ENCODE peak calls at places on chromosomes 7 and 10, in four cellular contexts. X is uterus, M is K562, B is thyroid gland. Q is an unnamed sample.

GRCh38 chr10:114902151-114902550 is 35.8 kb upstream of the TRUB1 start:
- DNase-seq in B (no peak), M (no peak), X (no peak), Q (no peak)

GRCh38 chr7:155229548-155230168 is 68.0 kb upstream of the INSIG1 start:
- DNase-seq in B (no peak), X (no peak), M (no peak), Q (no peak)

GRCh38 chr10:3757250-3757637 is 27.8 kb downstream of the KLF6 start:
- DNase-seq in B (no peak), X (no peak), M (no peak), Q (no peak)

GRCh38 chr10:17206210-17206709 is 4.8 kb upstream of the TRDMT1 start:
- DNase-seq in M (no peak), X (no peak), B (no peak), Q (no peak)

GRCh38 chr7:128056901-128057300 is 25.7 kb upstream of the LRRC4 start:
- DNase-seq in B (no peak), X (no peak), M (no peak), Q (no peak)

GRCh38 chr10:94198324-94198723 is 164.4 kb downstream of the NOC3L start:
- DNase-seq in X (no peak), M (no peak), B (no peak), Q (no peak)

GRCh38 chr10:84341983-84342382 is 13.6 kb downstream of the CCSER2 start:
- DNase-seq in M (no peak), X (no peak), B (no peak), Q (no peak)

GRCh38 chr10:44994752-44995530 is 5.8 kb upstream of the ZNF22 start:
- DNase-seq in M (no peak), B (peak), X (peak), Q (no peak)

GRCh38 chr10:96984512-96985225 is 152.6 kb downstream of the LCOR start:
- DNase-seq in B (no peak), X (no peak), M (no peak), Q (no peak)

GRCh38 chr10:96986200-96986856 is 154.2 kb downstream of the LCOR start:
- DNase-seq in M (no peak), X (no peak), B (no peak), Q (no peak)

GRCh38 chr10:96988421-96988820 is 156.3 kb downstream of the LCOR start:
- DNase-seq in M (no peak), B (no peak), X (no peak), Q (no peak)

GRCh38 chr10:96987141-96987841 is 155.2 kb downstream of the LCOR start:
- DNase-seq in X (no peak), M (no peak), B (no peak), Q (no peak)

DNA sequence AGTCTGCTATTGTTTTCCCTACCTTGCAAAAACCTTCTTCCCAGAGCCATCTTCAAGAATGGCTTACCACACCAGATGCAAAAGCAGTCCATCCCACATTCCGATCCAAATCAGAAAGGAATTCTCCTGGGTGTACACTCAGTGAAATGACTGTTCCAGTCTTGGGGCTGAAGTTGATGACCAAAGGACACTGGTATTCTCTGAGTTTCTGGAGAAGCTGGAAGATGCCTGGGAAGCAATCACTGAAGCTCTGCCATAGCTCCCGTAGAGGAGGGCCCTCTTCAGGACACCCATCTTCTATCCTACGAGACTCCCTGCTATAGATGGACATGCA is 155.7 kb downstream of the LCOR start:
- DNase-seq in B (no peak), X (no peak), M (no peak), Q (no peak)
- TF ChIP-seq POLR2A in B (no peak), X (no peak), M (no peak), Q (no peak)

GRCh38 chr10:100986952-100987684 is at the start of the genes MRPL43 and TWNK:
- DNase-seq in X (peak), M (peak), B (peak), Q (peak)
- TF ChIP-seq POLR2A in X (peak), M (peak), B (no peak), Q (peak)

DNA sequence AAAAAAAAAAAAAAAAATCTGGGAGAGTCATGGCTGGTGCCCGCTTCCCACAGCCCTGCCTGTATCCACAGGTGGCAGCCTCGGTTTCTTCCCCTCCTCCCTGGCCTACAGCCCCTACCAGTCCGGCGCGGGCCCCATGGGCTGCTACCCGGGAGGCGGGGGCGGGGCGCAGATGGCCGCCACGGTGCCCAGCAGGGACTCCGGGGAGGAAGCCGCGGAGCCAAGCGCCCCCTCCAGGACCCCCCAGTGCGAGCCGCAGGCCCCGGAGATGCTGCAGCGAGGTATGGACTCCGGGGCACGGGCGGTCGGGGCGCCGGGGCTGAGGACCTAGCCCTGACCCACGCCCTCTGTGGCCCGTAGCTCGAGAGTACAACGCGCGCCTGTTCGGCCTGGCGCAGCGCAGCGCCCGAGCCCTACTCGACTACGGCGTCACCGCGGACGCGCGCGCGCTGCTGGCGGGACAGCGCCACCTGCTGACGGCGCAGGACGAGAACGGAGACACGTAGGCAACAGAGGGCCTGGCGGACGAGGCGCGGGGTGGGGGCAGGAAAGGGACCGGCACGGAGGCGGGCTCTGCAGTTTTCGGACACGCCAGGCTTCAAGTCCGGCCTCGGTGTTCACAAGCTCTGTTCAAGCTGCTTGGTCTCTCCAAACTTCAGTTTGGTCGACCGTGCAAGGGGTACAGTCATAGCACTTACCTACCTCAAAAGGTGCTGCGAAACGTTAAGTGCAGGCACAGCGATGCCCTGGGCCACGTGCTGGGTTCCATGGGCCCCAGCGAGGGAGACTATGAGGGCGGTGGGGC is 3.9 kb downstream of the NFKB2 start:
- DNase-seq in M (peak), B (peak), X (peak), Q (peak)
- TF ChIP-seq POLR2A in M (no peak), B (no peak), X (peak), Q (peak)

GRCh38 chr7:39127058-39127457 is 149.3 kb downstream of the POU6F2 start:
- DNase-seq in B (no peak), M (no peak), X (no peak), Q (no peak)

GRCh38 chr7:39133088-39133487 is 155.4 kb downstream of the POU6F2 start:
- DNase-seq in B (no peak), X (no peak), M (no peak), Q (no peak)

GRCh38 chr7:39130304-39130703 is 152.6 kb downstream of the POU6F2 start:
- DNase-seq in M (no peak), X (no peak), B (no peak), Q (no peak)

GRCh38 chr7:39132306-39132705 is 154.6 kb downstream of the POU6F2 start:
- DNase-seq in X (no peak), B (no peak), M (no peak), Q (no peak)

GRCh38 chr7:39130740-39131538 is 153.2 kb downstream of the POU6F2 start:
- DNase-seq in M (no peak), B (peak), X (no peak), Q (no peak)
- TF ChIP-seq POLR2A in M (no peak), B (no peak), X (no peak), Q (no peak)

GRCh38 chr10:104255244-104255981 is 721 bp downstream of the GSTO1 start:
- DNase-seq in M (no peak), X (no peak), B (peak), Q (peak)
- TF ChIP-seq POLR2A in M (no peak), X (peak), B (no peak), Q (peak)

GRCh38 chr10:11171452-11171851 is 153.8 kb downstream of the CELF2 start:
- DNase-seq in B (no peak), M (no peak), X (no peak), Q (no peak)

GRCh38 chr10:11168423-11169100 is 150.9 kb downstream of the CELF2 start:
- DNase-seq in B (no peak), X (no peak), M (no peak), Q (no peak)

GRCh38 chr10:11167233-11167979 is 149.7 kb downstream of the CELF2 start:
- DNase-seq in B (no peak), M (no peak), X (no peak), Q (no peak)

GRCh38 chr10:11173062-11173461 is 155.4 kb downstream of the CELF2 start:
- DNase-seq in B (no peak), X (no peak), M (no peak), Q (no peak)

DNA sequence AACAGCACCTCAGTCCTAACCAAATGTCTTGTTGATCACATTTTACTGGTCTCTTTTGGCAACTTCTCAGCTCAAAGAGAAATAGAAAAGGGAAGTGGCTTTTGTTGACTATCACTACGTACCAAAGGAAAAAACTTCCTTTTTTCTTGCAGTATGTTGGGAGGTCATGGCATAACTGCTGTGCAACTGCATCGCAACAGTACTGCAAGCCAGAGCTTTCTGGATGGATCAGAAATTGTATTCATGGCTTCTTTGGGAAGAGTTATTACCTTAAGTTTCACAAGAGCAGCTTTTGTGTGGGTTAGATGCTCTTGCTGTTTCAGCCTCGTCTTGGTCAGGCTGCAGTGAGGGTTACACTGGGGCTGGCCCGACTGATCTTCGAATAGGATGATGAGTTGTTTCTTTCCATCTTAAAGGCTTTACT is 153.3 kb downstream of the CELF2 start:
- DNase-seq in M (no peak), B (no peak), X (no peak), Q (no peak)
- TF ChIP-seq POLR2A in M (no peak), B (no peak), X (no peak), Q (no peak)

GRCh38 chr10:32982911-32983310 is 24.9 kb upstream of the ITGB1 start:
- DNase-seq in X (no peak), M (no peak), B (no peak), Q (no peak)
- TF ChIP-seq POLR2A in X (no peak), M (no peak), B (no peak), Q (no peak)

GRCh38 chr7:101330011-101330484 is 8.4 kb upstream of the IFT22 start:
- DNase-seq in M (no peak), B (no peak), X (no peak), Q (no peak)
- TF ChIP-seq POLR2A in M (no peak), B (no peak), X (no peak), Q (no peak)